ENCODE peak calls at places on chromosomes 3 and 15, in four cellular contexts. H is T47D; R is stimulated activated CD8-positive, alpha-beta memory T cell treated with anti-CD3 and anti-CD28 coated beads, Interleukin-15, amount 100 ng/mL, for 1 hour; G is amygdala. J is an unnamed sample.

GRCh38 chr3:99659032-99659431 is 20.6 kb downstream of the COL8A1 start:
- DNase-seq in H (no peak), G (no peak), R (no peak), J (no peak)

GRCh38 chr3:43699864-43700263 is 9.1 kb downstream of the ABHD5 start:
- DNase-seq in R (no peak), H (peak; percentile 30), G (no peak), J (no peak)

GRCh38 chr3:177554900-177555759 is 357.8 kb upstream of the TBL1XR1 start:
- DNase-seq in H (no peak), G (no peak), R (no peak), J (no peak)

GRCh38 chr3:143507735-143508580 is 340.3 kb downstream of the SLC9A9 start:
- DNase-seq in R (no peak), G (no peak), H (no peak), J (no peak)

GRCh38 chr15:74123131-74123429 is 7.3 kb upstream of the ISLR2 start:
- DNase-seq in H (no peak), G (no peak), R (no peak), J (no peak)

GRCh38 chr3:63076357-63076756 is 201.1 kb upstream of the CADPS start:
- DNase-seq in H (no peak), G (no peak), R (no peak), J (no peak)

GRCh38 chr3:129429597-129429996 is 1.2 kb upstream of the EFCAB12 start:
- DNase-seq in H (no peak), G (no peak), R (no peak), J (no peak)

GRCh38 chr3:109994853-109995252 is 657.5 kb upstream of the DPPA4 start:
- DNase-seq in G (no peak), H (no peak), R (no peak), J (no peak)

GRCh38 chr3:130857336-130858026 is 36.4 kb upstream of the ATP2C1 start:
- DNase-seq in G (no peak), R (no peak), H (no peak), J (no peak)

GRCh38 chr15:67144609-67145306 is 79.4 kb downstream of the SMAD3 start:
- DNase-seq in G (no peak), H (no peak), R (no peak), J (no peak)

GRCh38 chr3:177282028-177282655 is 84.9 kb upstream of the TBL1XR1 start:
- DNase-seq in R (no peak), H (no peak), G (no peak), J (no peak)

GRCh38 chr3:42764115-42764514 is 8.9 kb downstream of the CCDC13 start:
- DNase-seq in G (no peak), H (no peak), R (no peak), J (no peak)

GRCh38 chr15:68807249-68807648 is 13.4 kb downstream of the ANP32A start:
- DNase-seq in G (no peak), H (no peak), R (no peak), J (no peak)

GRCh38 chr15:67146875-67147381 is 81.5 kb downstream of the SMAD3 start:
- DNase-seq in G (no peak), H (no peak), R (no peak), J (no peak)